ENCODE peak calls at places on chromosomes 7 and 10, in seven cellular contexts. L is germinal center; J is kidney; G is adipocyte; O is stimulated activated CD4-positive, alpha-beta T cell treated with anti-CD3 and anti-CD28 coated beads, Interleukin-4, amount 100 ng/mL, for 48 hours; C is breast epithelium; U is iPS DF 6.9. X is an unnamed sample.

GRCh38 chr7:114212753-114213439 is 201.7 kb upstream of the FOXP2 start:
- DNase-seq in L (no peak), J (no peak), O (no peak), U (no peak), C (no peak), G (peak), X (no peak)

GRCh38 chr7:22607180-22607579 is 107.2 kb upstream of the STEAP1B start:
- DNase-seq in U (no peak), C (no peak), J (no peak), L (no peak), O (no peak), G (no peak), X (no peak)

GRCh38 chr7:149196705-149197171 is 1.4 kb downstream of the ZNF282 start:
- DNase-seq in O (no peak), L (no peak), U (no peak), C (no peak), G (peak), J (no peak), X (peak)

GRCh38 chr7:98488167-98488566 is 87.3 kb upstream of the BAIAP2L1 start:
- DNase-seq in G (no peak), L (no peak), O (no peak), C (no peak), U (no peak), J (peak), X (no peak)

GRCh38 chr10:14659626-14660196 is 115.0 kb downstream of the FAM107B start:
- DNase-seq in C (no peak), J (no peak), U (no peak), G (no peak), L (peak), O (no peak), X (peak)

GRCh38 chr7:151687523-151688235 is 168.0 kb upstream of the RHEB start:
- DNase-seq in J (peak), U (peak), C (peak), G (peak), L (no peak), O (no peak), X (peak)

GRCh38 chr10:98296514-98296913 is 28.5 kb upstream of the LOXL4 start:
- DNase-seq in U (no peak), G (no peak), J (no peak), L (no peak), C (no peak), O (no peak), X (no peak)

GRCh38 chr10:57849726-57850357 is 417.9 kb downstream of the IPMK start:
- DNase-seq in O (no peak), L (no peak), U (no peak), J (no peak), G (peak), C (no peak), X (peak)

GRCh38 chr7:157694389-157694665 is 357.5 kb downstream of the DNAJB6 start:
- DNase-seq in L (no peak), O (no peak), U (no peak), G (no peak), J (no peak), C (no peak), X (no peak)